ENCODE peak calls at places on chromosome 11, in four cellular contexts. E is RPMI7951, Q is T-helper 17 cell, C is iris pigment epithelial cell. A is an unnamed sample.

GRCh38 chr11:134142536-134142935 is 73.7 kb downstream of the JAM3 start:
- DNase-seq in E (no peak), C (peak; percentile 53), Q (no peak), A (no peak)

GRCh38 chr11:101916422-101916821 is at the start of gene ANGPTL5:
- DNase-seq in E (no peak), C (no peak), Q (no peak), A (no peak)

GRCh38 chr11:74749127-74749964 is 697 bp downstream of the RNF169 start:
- DNase-seq in C (peak; percentile 42), Q (peak; percentile 42), E (peak; percentile 50), A (no peak)

GRCh38 chr11:120137611-120138521 is at the start of gene TRIM29:
- DNase-seq in E (no peak), C (no peak), Q (no peak), A (no peak)

GRCh38 chr11:126133902-126134301 is 71.2 kb upstream of the CDON start:
- DNase-seq in Q (no peak), E (no peak), C (no peak), A (no peak)

GRCh38 chr11:64298966-64299846 is 952 bp upstream of the CATSPERZ start:
- DNase-seq in Q (no peak), E (peak; percentile 33), C (no peak), A (no peak)

GRCh38 chr11:124174001-124174400 is 9.1 kb upstream of the OR10D3 start:
- DNase-seq in E (peak; percentile 58), C (peak; percentile 93), Q (no peak), A (peak; percentile 10)

GRCh38 chr11:83219095-83219494 is 25.6 kb downstream of the ANKRD42 start:
- DNase-seq in C (no peak), E (peak; percentile 8), Q (no peak), A (no peak)

GRCh38 chr11:34052608-34053160 is 1.2 kb downstream of the CAPRIN1 start:
- DNase-seq in Q (no peak), C (peak; percentile 16), E (no peak), A (no peak)

GRCh38 chr11:2708757-2709281 is 9.0 kb upstream of the KCNQ1OT1 start:
- DNase-seq in Q (no peak), E (no peak), C (peak; percentile 29), A (no peak)

A was measured in COLO829.